ENCODE peak calls at places on chromosomes 4 and X, in seven cellular contexts. X is right lobe of liver; L is kidney tubule cell; B is occipital lobe; T is stimulated activated CD8-positive, alpha-beta memory T cell treated with anti-CD3 and anti-CD28 coated beads, Interleukin-4, amount 100 ng/mL, for 24 hours; N is astrocyte of the spinal cord; A is glutamatergic neuron. G is an unnamed sample.

GRCh38 chrX:43815209-43815608 is 67.0 kb downstream of the MAOB start:
- DNase-seq in N (no peak), A (no peak), L (no peak), X (no peak), T (no peak), B (no peak), G (no peak)

GRCh38 chr4:109469915-109470314 is 36.3 kb downstream of the SEC24B start:
- DNase-seq in X (no peak), L (no peak), A (no peak), B (no peak), T (no peak), N (no peak), G (no peak)

GRCh38 chr4:170025523-170026252 is 507 bp downstream of the MFAP3L start:
- DNase-seq in X (peak), N (peak), L (peak), A (peak), B (no peak), T (no peak), G (peak)

GRCh38 chr4:13762126-13762525 is 134.6 kb upstream of the BOD1L1 start:
- DNase-seq in B (no peak), L (no peak), N (no peak), T (no peak), X (no peak), A (no peak), G (no peak)

GRCh38 chrX:94162971-94163370 is 489.0 kb downstream of the FAM133A start:
- DNase-seq in A (no peak), B (no peak), L (no peak), T (no peak), X (no peak), N (no peak), G (no peak)

GRCh38 chr4:82415922-82416365 is 14.3 kb downstream of the HNRNPDL start:
- DNase-seq in T (no peak), B (no peak), A (no peak), L (no peak), N (no peak), X (no peak), G (peak)

GRCh38 chr4:128811571-128812359 is 2.3 kb downstream of the JADE1 start:
- DNase-seq in N (peak), L (peak), A (peak), X (peak), B (peak), T (peak), G (peak)

GRCh38 chr4:13240066-13240465 is 244.1 kb downstream of the RAB28 start:
- DNase-seq in L (peak), X (no peak), A (no peak), B (no peak), T (no peak), N (peak), G (no peak)

GRCh38 chr4:186298034-186298647 is 32.2 kb downstream of the F11 start:
- DNase-seq in L (no peak), B (no peak), X (no peak), N (no peak), A (peak), T (no peak), G (no peak)

GRCh38 chr4:5989236-5990225 is 28.7 kb downstream of the C4orf50 start:
- DNase-seq in A (no peak), N (no peak), X (no peak), L (no peak), T (no peak), B (no peak), G (no peak)

GRCh38 chrX:19382500-19383145 is 38.9 kb downstream of the PDHA1 start:
- DNase-seq in T (peak), B (no peak), X (no peak), L (peak), N (peak), A (peak), G (peak)

GRCh38 chr4:171896426-171896825 is 83.2 kb downstream of the GALNTL6 start:
- DNase-seq in B (no peak), T (no peak), X (no peak), L (no peak), N (no peak), A (no peak), G (no peak)

GRCh38 chr4:119037709-119038463 is 97.7 kb upstream of the MYOZ2 start:
- DNase-seq in X (no peak), L (no peak), N (no peak), A (no peak), T (no peak), B (no peak), G (no peak)

GRCh38 chrX:71871367-71871766 is 39.3 kb upstream of the NHSL2 start:
- DNase-seq in N (peak), A (no peak), T (no peak), X (no peak), L (peak), B (no peak), G (no peak)

GRCh38 chr4:168516841-168517240 is 20.0 kb downstream of the PALLD start:
- DNase-seq in X (no peak), A (no peak), L (peak), N (no peak), B (no peak), T (no peak), G (peak)

GRCh38 chr4:34178476-34178875 is 2065.8 kb downstream of the ARAP2 start:
- DNase-seq in L (peak), N (no peak), T (no peak), A (no peak), X (no peak), B (no peak), G (no peak)

GRCh38 chr4:111499291-111499690 is 646.0 kb upstream of the FAM241A start:
- DNase-seq in T (no peak), B (no peak), L (no peak), N (no peak), A (no peak), X (no peak), G (no peak)

GRCh38 chrX:50770702-50771101 is 43.3 kb downstream of the SHROOM4 start:
- DNase-seq in A (no peak), T (no peak), N (no peak), B (no peak), X (no peak), L (peak), G (peak)

GRCh38 chr4:34193451-34194154 is 2050.7 kb downstream of the ARAP2 start:
- DNase-seq in L (no peak), T (no peak), N (peak), A (no peak), X (no peak), B (no peak), G (no peak)

GRCh38 chr4:120723986-120724385 is 198.5 kb downstream of the PRDM5 start:
- DNase-seq in L (no peak), T (no peak), A (no peak), X (no peak), N (no peak), B (no peak), G (peak)

GRCh38 chr4:156113138-156113537 is 159.5 kb upstream of the CTSO start:
- DNase-seq in A (no peak), L (peak), N (no peak), X (no peak), T (no peak), B (no peak), G (no peak)

GRCh38 chrX:137072396-137072795 is 38.6 kb upstream of the GPR101 start:
- DNase-seq in X (no peak), B (no peak), T (no peak), A (no peak), L (no peak), N (no peak), G (no peak)

GRCh38 chr4:96558466-96558865 is 718.6 kb downstream of the PDHA2 start:
- DNase-seq in T (no peak), X (no peak), L (no peak), N (peak), A (no peak), B (no peak), G (no peak)

GRCh38 chr4:74768857-74769525 is 25.3 kb downstream of the BTC start:
- DNase-seq in B (no peak), A (no peak), T (no peak), L (peak), N (peak), X (no peak), G (peak)

GRCh38 chr4:68461790-68462189 is 14.5 kb downstream of the TMPRSS11E start:
- DNase-seq in N (no peak), B (no peak), T (no peak), X (no peak), L (no peak), A (no peak), G (no peak)

GRCh38 chr4:175035907-175036306 is 117.7 kb downstream of the ADAM29 start:
- DNase-seq in X (no peak), A (no peak), B (no peak), L (peak), N (peak), T (no peak), G (no peak)

GRCh38 chrX:150610446-150610845 is 42.0 kb downstream of the MTM1 start:
- DNase-seq in B (no peak), T (no peak), X (no peak), N (no peak), A (no peak), L (no peak), G (no peak)

GRCh38 chrX:9566150-9566621 is 101.3 kb downstream of the TBL1X start:
- DNase-seq in N (peak), L (peak), X (peak), A (no peak), T (no peak), B (peak), G (peak)

GRCh38 chr4:78293841-78294301 is 236.7 kb downstream of the FRAS1 start:
- DNase-seq in T (no peak), X (no peak), N (peak), L (peak), A (no peak), B (no peak), G (peak)

GRCh38 chr4:60744767-60745166 is 455.4 kb upstream of the ADGRL3 start:
- DNase-seq in T (no peak), X (no peak), N (no peak), A (no peak), B (no peak), L (no peak), G (peak)

GRCh38 chrX:2913118-2913517 is 16.0 kb downstream of the ARSD start:
- DNase-seq in B (no peak), L (no peak), N (no peak), T (no peak), X (no peak), A (no peak), G (no peak)

GRCh38 chr4:175306436-175306835 is 388.3 kb downstream of the ADAM29 start:
- DNase-seq in N (peak), L (peak), T (no peak), X (no peak), A (no peak), B (no peak), G (peak)

GRCh38 chr4:8110071-8110986 is 48.3 kb downstream of the ABLIM2 start:
- DNase-seq in L (peak), T (no peak), X (peak), B (no peak), A (peak), N (peak), G (no peak)

GRCh38 chr4:38179690-38180299 is 219.6 kb downstream of the PTTG2 start:
- DNase-seq in X (peak), B (peak), N (peak), T (peak), A (peak), L (peak), G (peak)

GRCh38 chr4:127978930-127979329 is 13.7 kb downstream of the ABHD18 start:
- DNase-seq in B (no peak), N (no peak), T (no peak), A (no peak), L (no peak), X (no peak), G (no peak)

GRCh38 chrX:7252013-7252610 is 104.2 kb upstream of the PUDP start:
- DNase-seq in A (no peak), B (no peak), N (no peak), T (no peak), L (peak), X (peak), G (no peak)

GRCh38 chr4:25792200-25792791 is 70.5 kb downstream of the SEL1L3 start:
- DNase-seq in X (peak), N (no peak), B (no peak), T (no peak), L (peak), A (peak), G (peak)

GRCh38 chr4:142406051-142406549 is 440.0 kb downstream of the INPP4B start:
- DNase-seq in T (no peak), X (no peak), B (no peak), N (peak), A (no peak), L (peak), G (no peak)

G was measured in NCI-H69.